ENCODE peak calls at places on chromosome 7, in seven cellular contexts. V, Q, D, H, W, A and B are unnamed samples. For H3K36me3, the result is how much of the 10 kb centered on the place peaks cover.

GRCh38 chr7:22251284-22251683 is 105.7 kb downstream of the RAPGEF5 start:
- DNase-seq in V (no peak), Q (no peak), D (no peak), H (no peak), W (peak), A (no peak), B (no peak)

GRCh38 chr7:102895602-102896001 is 17.2 kb upstream of the LRRC17 start:
- DNase-seq in V (no peak), Q (no peak), D (no peak), H (peak), W (no peak), A (no peak), B (no peak)

GRCh38 chr7:99729501-99730261 is 5.3 kb downstream of the CYP3A7 start:
- DNase-seq in V (no peak), Q (no peak), D (peak), H (no peak), W (no peak), A (peak), B (no peak)

GRCh38 chr7:143042159-143042820 is 9.9 kb upstream of the OR6V1 start:
- DNase-seq in V (no peak), Q (no peak), D (no peak), H (no peak), W (peak), A (no peak), B (no peak)

GRCh38 chr7:1737956-1738355 is 67.9 kb downstream of the ELFN1 start:
- DNase-seq in V (no peak), Q (no peak), D (no peak), H (no peak), W (no peak), A (no peak), B (no peak)

GRCh38 chr7:150931199-150931869 is 46.8 kb downstream of the KCNH2 start:
- DNase-seq in V (no peak), Q (no peak), D (no peak), H (no peak), W (no peak), A (no peak), B (no peak)

GRCh38 chr7:151570366-151570915 is 50.7 kb upstream of the RHEB start:
- DNase-seq in V (no peak), Q (no peak), D (no peak), H (peak), W (no peak), A (no peak), B (no peak)

GRCh38 chr7:145665499-145666258 is 450.9 kb upstream of the CNTNAP2 start:
- DNase-seq in V (no peak), Q (no peak), D (no peak), H (peak), W (no peak), A (no peak), B (no peak)

GRCh38 chr7:129828989-129829676 is 123.6 kb downstream of the UBE2H start:
- DNase-seq in V (no peak), Q (no peak), D (peak), H (no peak), W (peak), A (no peak), B (peak)

GRCh38 chr7:98870071-98870651 is 347 bp upstream of the TMEM130 start:
- DNase-seq in V (peak), Q (peak), D (peak), H (peak), W (peak), A (no peak), B (peak)

GRCh38 chr7:156582591-156583123 is 57.9 kb upstream of the RNF32 start:
- DNase-seq in V (no peak), Q (no peak), D (no peak), H (no peak), W (no peak), A (no peak), B (no peak)

GRCh38 chr7:157347217-157347904 is 10.6 kb downstream of the DNAJB6 start:
- DNase-seq in V (no peak), Q (no peak), D (peak), H (peak), W (no peak), A (no peak), B (no peak)

GRCh38 chr7:144982133-144982532 is 146.3 kb upstream of the TPK1 start:
- DNase-seq in V (no peak), Q (no peak), D (no peak), H (no peak), W (no peak), A (no peak), B (no peak)

GRCh38 chr7:82481499-82482097 is 38.0 kb upstream of the CACNA2D1 start:
- DNase-seq in V (no peak), Q (no peak), D (peak), H (peak), W (peak), A (no peak), B (peak)

GRCh38 chr7:153835712-153836265 is 216.4 kb upstream of the DPP6 start:
- DNase-seq in V (no peak), Q (no peak), D (no peak), H (no peak), W (no peak), A (no peak), B (no peak)

GRCh38 chr7:45881759-45882464 is 6.4 kb upstream of the IGFBP1 start:
- DNase-seq in V (no peak), Q (no peak), D (peak), H (peak), W (no peak), A (no peak), B (no peak)

GRCh38 chr7:157861031-157861491 is 524.3 kb downstream of the DNAJB6 start:
- DNase-seq in V (no peak), Q (no peak), D (no peak), H (no peak), W (no peak), A (no peak), B (no peak)

GRCh38 chr7:668139-668871 is 58.2 kb upstream of the DNAAF5 start:
- DNase-seq in V (no peak), Q (no peak), D (peak), H (peak), W (no peak), A (no peak), B (no peak)

GRCh38 chr7:97179454-97180104 is 62.1 kb downstream of the SDHAF3 start:
- DNase-seq in V (no peak), Q (peak), D (peak), H (peak), W (peak), A (peak), B (peak)

GRCh38 chr7:5481241-5482019 is 57.8 kb upstream of the TNRC18 start:
- DNase-seq in V (peak), Q (no peak), D (no peak), H (no peak), W (no peak), A (no peak), B (no peak)

GRCh38 chr7:52876402-52876801 is 159.0 kb upstream of the POM121L12 start:
- DNase-seq in V (no peak), Q (no peak), D (no peak), H (no peak), W (no peak), A (no peak), B (no peak)

GRCh38 chr7:395643-396042 is 105.7 kb downstream of the FOXL3 start:
- DNase-seq in V (no peak), Q (no peak), D (no peak), H (no peak), W (no peak), A (no peak), B (no peak)

GRCh38 chr7:51111256-51111655 is 205.4 kb downstream of the COBL start:
- DNase-seq in V (no peak), Q (no peak), D (no peak), H (no peak), W (no peak), A (no peak), B (no peak)

GRCh38 chr7:45702751-45703150 is 128.6 kb downstream of the ADCY1 start:
- DNase-seq in V (no peak), Q (no peak), D (no peak), H (no peak), W (no peak), A (peak), B (no peak)

GRCh38 chr7:141960687-141961422 is 12.7 kb downstream of the TAS2R38 start:
- DNase-seq in V (no peak), Q (no peak), D (no peak), H (no peak), W (no peak), A (no peak), B (no peak)

GRCh38 chr7:5445991-5446594 is 22.5 kb upstream of the TNRC18 start:
- DNase-seq in V (no peak), Q (no peak), D (no peak), H (no peak), W (peak), A (no peak), B (no peak)

GRCh38 chr7:33369888-33370287 is 240.5 kb downstream of the BBS9 start:
- DNase-seq in V (no peak), Q (no peak), D (no peak), H (no peak), W (no peak), A (no peak), B (no peak)

GRCh38 chr7:80288175-80289122 is 153.8 kb downstream of the GNAI1 start:
- DNase-seq in V (no peak), Q (no peak), D (no peak), H (no peak), W (no peak), A (no peak), B (peak)

GRCh38 chr7:143882020-143882610 is 19.9 kb downstream of the TCAF1 start:
- DNase-seq in V (no peak), Q (no peak), D (no peak), H (peak), W (peak), A (peak), B (peak)

GRCh38 chr7:140314571-140315480 is 83.5 kb downstream of the SLC37A3 start:
- DNase-seq in V (no peak), Q (no peak), D (peak), H (no peak), W (no peak), A (no peak), B (no peak)

DNA sequence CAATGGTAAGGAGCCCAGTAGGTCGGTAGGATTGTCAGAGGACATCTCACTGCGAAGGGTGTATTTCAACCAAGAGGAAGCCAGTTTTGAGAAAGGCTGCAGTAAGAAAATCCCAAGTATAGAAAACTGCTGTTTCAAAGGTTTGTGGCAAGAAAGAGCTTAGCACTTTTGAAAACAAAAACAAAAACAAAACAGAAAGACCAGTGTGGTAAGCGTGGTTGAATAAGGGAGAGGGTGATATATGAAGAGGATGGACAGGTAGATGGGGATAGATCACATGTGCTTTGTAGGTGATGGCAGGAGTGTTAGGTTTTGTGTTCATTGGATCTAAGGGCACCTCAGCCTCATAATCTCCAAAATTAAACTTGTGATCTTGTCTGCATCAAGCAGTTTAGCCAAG is 141.6 kb upstream of the WNT16 start:
- DNase-seq in V (no peak), Q (no peak), D (no peak), H (no peak), W (no peak), A (no peak), B (no peak)
- H3K36me3 ChIP-seq in V (under half), Q (under half), D (under half), H (under half), W (under half), A (under half), B (under half)

GRCh38 chr7:32298403-32299132 is 191.6 kb downstream of the LSM5 start:
- DNase-seq in V (no peak), Q (no peak), D (peak), H (peak), W (peak), A (no peak), B (peak)
- H3K4me3 ChIP-seq in V (peak), Q (peak), D (peak), H (peak), W (peak), A (peak), B (peak)

DNA sequence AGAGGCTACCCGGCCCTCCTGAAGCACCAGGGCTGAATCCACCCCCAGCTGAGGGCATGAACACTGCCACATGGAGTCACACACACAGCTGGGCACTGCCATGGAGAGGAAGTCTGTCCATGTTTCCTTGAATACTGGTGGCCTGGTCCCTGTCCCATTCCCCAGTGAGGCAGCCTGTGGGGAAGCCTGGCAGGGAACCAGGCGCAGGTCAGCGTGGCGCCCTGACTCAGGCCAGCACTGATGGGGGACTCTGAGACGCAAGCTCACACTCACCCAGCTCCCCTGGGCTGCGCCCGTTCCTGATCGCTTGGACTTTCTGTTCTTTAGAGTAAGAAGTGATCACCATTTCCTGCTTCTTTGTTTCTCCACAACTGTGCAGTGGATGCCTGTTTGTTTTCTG is 128.3 kb downstream of the EGFR start:
- DNase-seq in V (no peak), Q (no peak), D (no peak), H (no peak), W (no peak), A (no peak), B (no peak)
- H3K36me3 ChIP-seq in V (under half), Q (under half), D (half or more), H (under half), W (under half), A (under half), B (under half)

GRCh38 chr7:16028103-16028502 is 341.6 kb upstream of the MEOX2 start:
- DNase-seq in V (no peak), Q (no peak), D (peak), H (peak), W (no peak), A (no peak), B (no peak)
- H3K4me3 ChIP-seq in V (no peak), Q (no peak), D (no peak), H (no peak), W (no peak), A (no peak), B (no peak)

GRCh38 chr7:17907014-17907413 is 33.3 kb downstream of the SNX13 start:
- DNase-seq in V (no peak), Q (no peak), D (peak), H (no peak), W (no peak), A (no peak), B (no peak)

GRCh38 chr7:17898111-17898510 is 42.2 kb downstream of the SNX13 start:
- DNase-seq in V (no peak), Q (no peak), D (no peak), H (no peak), W (no peak), A (no peak), B (no peak)

GRCh38 chr7:17900464-17900863 is 39.8 kb downstream of the SNX13 start:
- DNase-seq in V (no peak), Q (no peak), D (no peak), H (no peak), W (no peak), A (no peak), B (no peak)

GRCh38 chr7:17903337-17903736 is 37.0 kb downstream of the SNX13 start:
- DNase-seq in V (no peak), Q (no peak), D (no peak), H (no peak), W (no peak), A (no peak), B (no peak)

DNA sequence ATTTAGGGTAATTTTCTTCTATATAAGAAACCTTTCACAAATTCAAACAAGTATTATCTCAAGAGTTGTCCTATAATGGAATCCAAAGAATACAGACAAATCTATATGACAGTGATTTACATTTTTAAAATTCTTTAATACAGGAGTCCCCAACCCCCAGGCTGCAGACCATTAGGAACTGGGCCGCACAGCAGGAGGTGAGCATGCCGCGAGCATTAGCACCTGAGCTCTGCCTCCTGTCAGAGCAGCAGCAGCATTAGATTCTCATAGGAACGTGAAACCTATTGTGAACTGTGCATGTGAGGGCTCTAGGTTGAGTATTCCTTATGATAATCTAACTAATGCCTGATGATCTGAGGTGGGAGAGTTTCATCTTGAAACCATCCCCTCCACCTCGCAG is 37.7 kb downstream of the SNX13 start:
- DNase-seq in V (no peak), Q (no peak), D (no peak), H (no peak), W (peak), A (no peak), B (no peak)
- H3K36me3 ChIP-seq in V (under half), Q (under half), D (under half), H (under half), W (under half), A (under half), B (under half)

DNA sequence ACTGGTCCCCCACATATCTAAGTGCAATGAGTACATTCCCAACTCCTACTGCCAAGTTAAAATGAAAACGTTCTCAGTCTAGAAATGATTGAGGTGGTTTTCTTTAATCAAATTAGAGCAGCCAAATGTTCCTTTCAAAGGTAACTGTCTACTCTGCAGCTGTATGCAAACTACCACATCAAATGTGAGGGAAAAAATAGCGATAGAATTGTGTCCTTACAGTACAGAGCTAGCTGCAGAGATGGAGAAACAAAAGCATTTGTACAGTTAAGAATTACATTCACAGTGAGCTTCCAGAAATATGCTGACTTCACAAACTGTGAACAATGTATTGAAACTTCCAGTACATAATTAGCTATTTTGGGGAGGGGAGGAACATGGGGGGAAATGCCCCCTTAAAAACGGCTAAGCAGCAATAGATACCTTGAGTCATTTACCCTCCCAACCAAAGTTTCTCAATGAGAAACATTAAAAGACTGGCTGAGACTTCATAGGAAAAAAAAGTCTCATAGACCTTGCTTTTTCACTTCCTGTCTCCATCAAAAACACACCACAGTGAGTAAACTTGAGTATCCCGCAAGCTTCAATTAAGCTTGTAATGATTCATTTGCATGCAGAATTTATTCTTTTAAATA is 22.9 kb downstream of the CDK6 start:
- DNase-seq in V (no peak), Q (no peak), D (peak), H (peak), W (no peak), A (no peak), B (no peak)
- H3K4me3 ChIP-seq in V (no peak), Q (no peak), D (no peak), H (no peak), W (no peak), A (no peak), B (no peak)

GRCh38 chr7:55157347-55158105 is 138.7 kb downstream of the EGFR start:
- DNase-seq in V (no peak), Q (no peak), D (no peak), H (peak), W (peak), A (no peak), B (no peak)
- H3K36me3 ChIP-seq in V (half or more), Q (under half), D (half or more), H (under half), W (under half), A (half or more), B (under half)

GRCh38 chr7:76149847-76150691 is 51.6 kb upstream of the SRRM3 start:
- DNase-seq in V (no peak), Q (no peak), D (no peak), H (no peak), W (no peak), A (no peak), B (no peak)

GRCh38 chr7:76151932-76152331 is 49.8 kb upstream of the SRRM3 start:
- DNase-seq in V (no peak), Q (no peak), D (no peak), H (no peak), W (no peak), A (no peak), B (no peak)

GRCh38 chr7:76155938-76156337 is 45.8 kb upstream of the SRRM3 start:
- DNase-seq in V (peak), Q (peak), D (peak), H (peak), W (no peak), A (peak), B (peak)
- H3K4me3 ChIP-seq in V (no peak), Q (no peak), D (no peak), H (no peak), W (no peak), A (no peak), B (no peak)

GRCh38 chr7:114900127-114900526 is 21.8 kb upstream of the MDFIC start:
- DNase-seq in V (no peak), Q (no peak), D (no peak), H (no peak), W (no peak), A (no peak), B (no peak)
- H3K36me3 ChIP-seq in V (under half), Q (under half), D (under half), H (under half), W (under half), A (under half), B (under half)